ENCODE peak calls at places on chromosome 1, in five cellular contexts. D, Y, G, H and F are unnamed samples.

GRCh38 chr1:62337785-62338631 is 18.8 kb upstream of the KANK4 start:
- DNase-seq in D (peak), Y (no peak), G (no peak), H (no peak), F (peak)

GRCh38 chr1:5903680-5904079 is 88.5 kb downstream of the NPHP4 start:
- DNase-seq in Y (no peak), H (no peak), G (no peak), D (no peak), F (no peak)

GRCh38 chr1:219875860-219876259 is 52.5 kb downstream of the SLC30A10 start:
- DNase-seq in Y (no peak), D (no peak), G (no peak), H (no peak), F (no peak)

GRCh38 chr1:89203166-89203565 is 4.4 kb upstream of the GBP4 start:
- DNase-seq in G (no peak), Y (peak), D (no peak), H (no peak), F (no peak)

GRCh38 chr1:176949033-176949662 is 215.4 kb downstream of the ASTN1 start:
- DNase-seq in G (peak), Y (peak), H (peak), D (peak), F (peak)

GRCh38 chr1:110673197-110673701 is 1.5 kb downstream of the KCNA3 start:
- DNase-seq in D (no peak), G (no peak), Y (no peak), H (no peak), F (no peak)

GRCh38 chr1:119646521-119647227 is 1.4 kb downstream of the ZNF697 start:
- DNase-seq in G (no peak), H (no peak), Y (peak), D (no peak), F (no peak)

GRCh38 chr1:67652800-67653199 is 32.2 kb upstream of the GADD45A start:
- DNase-seq in G (no peak), H (no peak), Y (peak), D (no peak), F (no peak)

GRCh38 chr1:233394860-233395717 is 67.6 kb downstream of the MAP3K21 start:
- DNase-seq in H (no peak), D (no peak), G (peak), Y (peak), F (peak)

GRCh38 chr1:38039386-38039933 is 7.1 kb downstream of the POU3F1 start:
- DNase-seq in H (no peak), D (no peak), G (no peak), Y (no peak), F (no peak)

GRCh38 chr1:38043036-38043747 is 3.4 kb downstream of the POU3F1 start:
- DNase-seq in H (no peak), G (no peak), Y (no peak), D (no peak), F (no peak)

GRCh38 chr1:38044224-38045215 is 2.1 kb downstream of the POU3F1 start:
- DNase-seq in D (no peak), H (no peak), Y (no peak), G (no peak), F (no peak)

GRCh38 chr1:38038836-38039235 is 7.8 kb downstream of the POU3F1 start:
- DNase-seq in G (no peak), Y (no peak), D (no peak), H (no peak), F (no peak)

GRCh38 chr1:38041941-38042834 is 4.4 kb downstream of the POU3F1 start:
- DNase-seq in D (no peak), G (no peak), H (no peak), Y (no peak), F (no peak)
- H2BK12ac ChIP-seq in D (no peak), G (no peak), H (no peak), Y (no peak), F (no peak)

GRCh38 chr1:156491151-156491949 is 9.2 kb downstream of the MEF2D start:
- DNase-seq in Y (no peak), G (no peak), H (no peak), D (peak), F (no peak)

GRCh38 chr1:156490401-156491032 is 10.1 kb downstream of the MEF2D start:
- DNase-seq in G (no peak), Y (peak), D (peak), H (no peak), F (no peak)

GRCh38 chr1:156489166-156489934 is 11.2 kb downstream of the MEF2D start:
- DNase-seq in H (no peak), G (no peak), D (peak), Y (peak), F (no peak)

GRCh38 chr1:156488566-156489165 is 11.9 kb downstream of the MEF2D start:
- DNase-seq in H (no peak), D (no peak), G (peak), Y (no peak), F (no peak)

GRCh38 chr1:156489935-156490293 is 10.7 kb downstream of the MEF2D start:
- DNase-seq in G (no peak), Y (no peak), D (no peak), H (no peak), F (no peak)
- H3K14ac ChIP-seq in G (no peak), Y (no peak), D (no peak), H (no peak), F (peak)

DNA sequence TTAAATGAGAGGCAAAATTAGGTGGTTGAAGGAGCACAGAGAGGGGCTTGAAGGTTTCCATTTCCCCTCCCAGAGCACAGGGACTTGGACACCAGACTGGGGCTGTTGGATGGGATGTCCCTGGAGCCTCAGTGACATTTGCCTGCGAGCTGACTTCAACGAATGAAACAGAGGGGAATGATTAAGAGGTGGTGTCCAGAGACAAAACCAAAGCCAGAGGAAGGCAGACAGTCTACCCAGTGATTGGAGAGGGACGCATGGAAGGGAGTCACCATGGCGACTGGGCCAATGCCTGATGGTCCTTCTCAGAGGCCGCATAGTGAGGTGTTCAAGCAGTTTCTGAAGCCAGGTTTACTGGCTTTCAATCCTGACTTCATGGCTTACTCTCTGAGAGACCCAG is 77.2 kb downstream of the NUF2 start:
- DNase-seq in D (no peak), H (no peak), G (no peak), Y (no peak), F (no peak)
- H2BK12ac ChIP-seq in D (no peak), H (peak), G (no peak), Y (no peak), F (no peak)

GRCh38 chr1:93628682-93629081 is 53.0 kb downstream of the BCAR3 start:
- DNase-seq in G (no peak), H (no peak), D (no peak), Y (no peak), F (no peak)
- H3K14ac ChIP-seq in G (no peak), H (no peak), D (no peak), Y (no peak), F (no peak)

GRCh38 chr1:215844266-215844665 is 277.2 kb downstream of the KCTD3 start:
- DNase-seq in G (peak), D (no peak), Y (no peak), H (no peak), F (no peak)

GRCh38 chr1:215842905-215843304 is 275.8 kb downstream of the KCTD3 start:
- DNase-seq in H (no peak), D (no peak), Y (no peak), G (no peak), F (no peak)

GRCh38 chr1:215845224-215845902 is 278.3 kb downstream of the KCTD3 start:
- DNase-seq in Y (peak), G (peak), D (no peak), H (no peak), F (no peak)

GRCh38 chr1:215844777-215845176 is 277.7 kb downstream of the KCTD3 start:
- DNase-seq in Y (no peak), G (peak), D (no peak), H (no peak), F (no peak)
- H2BK12ac ChIP-seq in Y (no peak), G (no peak), D (no peak), H (no peak), F (no peak)

GRCh38 chr1:153987621-153988020 is 1.5 kb upstream of the RAB13 start:
- DNase-seq in G (no peak), D (no peak), H (no peak), Y (no peak), F (no peak)

GRCh38 chr1:153990468-153991150 is at the start of gene RPS27:
- DNase-seq in Y (peak), D (peak), H (peak), G (peak), F (peak)

GRCh38 chr1:153991806-153992205 is 1.2 kb downstream of the RPS27 start:
- DNase-seq in G (no peak), D (no peak), H (no peak), Y (no peak), F (no peak)

GRCh38 chr1:153995640-153996039 is 5.1 kb downstream of the RPS27 start:
- DNase-seq in G (no peak), H (no peak), Y (no peak), D (no peak), F (no peak)

GRCh38 chr1:153991151-153991472 is 550 bp downstream of the RPS27 start:
- DNase-seq in D (no peak), G (no peak), H (no peak), Y (no peak), F (no peak)
- H3K14ac ChIP-seq in D (peak), G (peak), H (no peak), Y (no peak), F (no peak)

GRCh38 chr1:24339996-24340395 is 20.8 kb downstream of the GRHL3 start:
- DNase-seq in D (no peak), G (no peak), Y (no peak), H (no peak), F (no peak)

GRCh38 chr1:24341260-24341659 is 22.1 kb downstream of the GRHL3 start:
- DNase-seq in D (peak), H (no peak), Y (no peak), G (no peak), F (no peak)

GRCh38 chr1:24338447-24338846 is 19.3 kb downstream of the GRHL3 start:
- DNase-seq in Y (no peak), H (no peak), G (no peak), D (no peak), F (no peak)

GRCh38 chr1:24343412-24344089 is 24.4 kb downstream of the GRHL3 start:
- DNase-seq in Y (no peak), H (no peak), G (no peak), D (no peak), F (no peak)

DNA sequence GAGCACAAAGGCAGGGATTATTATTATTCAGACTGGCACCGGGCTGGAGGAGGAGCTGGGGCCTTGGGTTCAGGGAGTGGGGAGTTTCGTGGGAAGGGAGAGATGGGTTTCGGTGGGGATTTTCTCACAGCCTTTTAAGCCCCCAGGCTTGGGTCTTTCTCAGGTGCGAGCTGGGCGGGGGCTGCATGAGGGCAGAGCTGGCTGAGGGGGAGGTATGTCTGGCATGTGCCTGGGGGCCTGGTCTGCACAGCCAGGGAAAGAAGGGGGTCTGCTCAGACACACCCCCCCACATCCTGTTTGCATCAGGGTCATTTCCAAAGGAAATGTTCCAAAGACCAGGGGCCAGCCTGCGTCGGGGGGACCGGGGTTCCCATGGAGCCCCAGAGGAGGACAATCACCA is 21.6 kb downstream of the GRHL3 start:
- DNase-seq in D (no peak), Y (no peak), H (no peak), G (no peak), F (no peak)
- H2BK12ac ChIP-seq in D (no peak), Y (no peak), H (peak), G (peak), F (no peak)

DNA sequence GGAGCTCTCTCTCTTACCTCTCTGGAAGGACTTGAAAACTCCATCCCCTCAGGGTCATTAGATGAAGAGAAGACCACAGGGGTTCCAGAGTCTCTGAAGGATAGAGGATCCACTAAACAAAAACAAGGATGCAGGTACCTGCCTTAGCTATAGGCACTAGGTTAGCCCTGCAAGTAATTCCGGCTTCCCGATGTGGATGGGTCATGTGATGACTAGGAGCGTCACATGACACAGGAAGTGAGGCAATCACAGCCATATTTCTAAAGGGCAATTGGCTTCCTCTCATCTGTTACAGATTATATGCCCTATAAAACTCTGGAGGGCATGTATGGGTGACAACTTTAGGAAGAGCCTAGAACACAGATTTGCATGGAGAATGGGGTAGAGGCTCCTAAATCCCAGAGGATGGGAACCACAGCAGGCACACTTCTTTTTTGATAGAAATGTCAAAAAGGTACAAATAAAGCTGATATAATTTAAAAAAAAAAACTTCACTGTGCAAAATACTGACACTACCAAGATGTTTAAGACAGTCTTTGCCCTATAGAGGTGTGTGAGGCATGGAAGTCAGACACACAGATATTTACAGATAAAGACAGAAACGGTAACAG is 14.1 kb downstream of the ENTREP3 start:
- DNase-seq in G (peak), H (no peak), Y (peak), D (peak), F (no peak)
- H3K14ac ChIP-seq in G (no peak), H (no peak), Y (no peak), D (no peak), F (no peak)